ENCODE peak calls at places on chromosomes 2 and 18, in nine cellular contexts. I is activated effector memory CD4-positive, alpha-beta T cell treated with Interleukin-2 at 50 U/mL for 16 hours; K is colonic mucosa; P is A549; L is anterior cingulate cortex; H is A172; N is fibroblast of lung; E is PC-9; W is activated CD4-positive, alpha-beta T cell treated with anti-CD3 and anti-CD28 coated beads, Interleukin-2, amount 10 ng/mL, durations not matched to agents 24 days and 14 days. Q is an unnamed sample.

GRCh38 chr18:47558110-47558750 is 306.8 kb upstream of the SKOR2 start:
- DNase-seq in I (no peak), K (no peak), P (no peak), L (no peak), H (no peak), N (no peak), E (no peak), W (no peak), Q (no peak)

GRCh38 chr2:209387389-209387788 is 36.5 kb upstream of the MAP2 start:
- DNase-seq in I (no peak), K (no peak), P (no peak), L (no peak), H (no peak), N (no peak), E (no peak), W (no peak), Q (no peak)

GRCh38 chr2:64350996-64351395 is 103.0 kb upstream of the LGALSL start:
- DNase-seq in I (no peak), K (no peak), P (no peak), L (no peak), H (no peak), N (no peak), E (no peak), W (no peak), Q (no peak)

GRCh38 chr2:239239607-239240479 is 161.0 kb downstream of the HDAC4 start:
- DNase-seq in I (no peak), K (no peak), P (no peak), L (peak; percentile 70), H (no peak), N (peak; percentile 50), E (no peak), W (no peak), Q (no peak)

GRCh38 chr2:238591732-238592131 is 165.0 kb downstream of the ASB1 start:
- DNase-seq in I (no peak), K (no peak), P (no peak), L (no peak), H (no peak), N (no peak), E (no peak), W (no peak), Q (no peak)

GRCh38 chr2:231701456-231702373 is 6.6 kb upstream of the PTMA start:
- DNase-seq in I (no peak), K (no peak), P (no peak), L (peak; percentile 9), H (no peak), N (peak; percentile 79), E (peak; percentile 66), W (no peak), Q (no peak)

GRCh38 chr18:43572165-43572564 is 294.9 kb upstream of the SYT4 start:
- DNase-seq in I (no peak), K (no peak), P (no peak), L (no peak), H (no peak), N (no peak), E (no peak), W (no peak), Q (no peak)

GRCh38 chr2:221731432-221731831 is 159.3 kb upstream of the EPHA4 start:
- DNase-seq in I (no peak), K (no peak), P (peak; percentile 13), L (no peak), H (no peak), N (no peak), E (no peak), W (no peak), Q (no peak)

GRCh38 chr2:7010376-7010775 is 93.2 kb downstream of the RNF144A start:
- DNase-seq in I (no peak), K (no peak), P (no peak), L (no peak), H (peak; percentile 81), N (peak; percentile 71), E (no peak), W (no peak), Q (peak; percentile 46)

GRCh38 chr2:210198326-210198725 is 26.9 kb downstream of the ACADL start:
- DNase-seq in I (no peak), K (no peak), P (no peak), L (no peak), H (peak; percentile 51), N (peak; percentile 10), E (no peak), W (no peak), Q (no peak)

GRCh38 chr18:10718809-10719208 is 193.0 kb downstream of the NAPG start:
- DNase-seq in I (no peak), K (no peak), P (no peak), L (no peak), H (no peak), N (no peak), E (no peak), W (no peak), Q (no peak)

GRCh38 chr2:86790134-86790827 is 432 bp downstream of the CD8A start:
- DNase-seq in I (no peak), K (no peak), P (no peak), L (no peak), H (no peak), N (no peak), E (no peak), W (peak; percentile 68), Q (no peak)

GRCh38 chr2:129908721-129909373 is 70.6 kb upstream of the RAB6C start:
- DNase-seq in I (no peak), K (peak; percentile 11), P (no peak), L (no peak), H (no peak), N (no peak), E (no peak), W (no peak), Q (no peak)

GRCh38 chr2:64348386-64349142 is 105.4 kb upstream of the LGALSL start:
- DNase-seq in I (no peak), K (no peak), P (no peak), L (no peak), H (no peak), N (peak; percentile 53), E (no peak), W (no peak), Q (peak; percentile 68)

GRCh38 chr2:9771481-9772017 is 71.7 kb upstream of the TAF1B start:
- DNase-seq in I (no peak), K (no peak), P (peak; percentile 74), L (no peak), H (peak; percentile 88), N (peak; percentile 83), E (no peak), W (no peak), Q (no peak)

GRCh38 chr2:234588054-234588430 is 91.2 kb upstream of the ARL4C start:
- DNase-seq in I (no peak), K (no peak), P (no peak), L (no peak), H (no peak), N (no peak), E (no peak), W (no peak), Q (no peak)

GRCh38 chr2:66346241-66346664 is 88.7 kb upstream of the MEIS1 start:
- DNase-seq in I (no peak), K (no peak), P (no peak), L (no peak), H (no peak), N (no peak), E (no peak), W (no peak), Q (no peak)

GRCh38 chr2:217857624-217858506 is 144.9 kb downstream of the TNS1 start:
- DNase-seq in I (no peak), K (no peak), P (no peak), L (no peak), H (no peak), N (no peak), E (no peak), W (no peak), Q (no peak)

GRCh38 chr2:128198666-128199065 is 107.7 kb downstream of the UGGT1 start:
- DNase-seq in I (no peak), K (no peak), P (no peak), L (no peak), H (no peak), N (peak; percentile 30), E (no peak), W (no peak), Q (no peak)

GRCh38 chr2:68805025-68805424 is 66.2 kb downstream of the BMP10 start:
- DNase-seq in I (no peak), K (no peak), P (no peak), L (no peak), H (no peak), N (no peak), E (no peak), W (no peak), Q (no peak)

GRCh38 chr2:237695201-237695780 is 67.9 kb downstream of the LRRFIP1 start:
- DNase-seq in I (no peak), K (peak; percentile 51), P (peak; percentile 55), L (no peak), H (peak; percentile 95), N (peak; percentile 97), E (peak; percentile 63), W (peak; percentile 87), Q (peak; percentile 93)

GRCh38 chr2:223047260-223047761 is 4.7 kb upstream of the KCNE4 start:
- DNase-seq in I (no peak), K (no peak), P (no peak), L (no peak), H (no peak), N (peak; percentile 88), E (peak; percentile 16), W (no peak), Q (no peak)

GRCh38 chr2:148642891-148643416 is 1.6 kb upstream of the EPC2 start:
- DNase-seq in I (no peak), K (peak; percentile 18), P (no peak), L (no peak), H (no peak), N (peak; percentile 94), E (no peak), W (no peak), Q (no peak)

GRCh38 chr2:151042938-151043337 is 218.7 kb downstream of the RBM43 start:
- DNase-seq in I (no peak), K (no peak), P (no peak), L (no peak), H (no peak), N (no peak), E (no peak), W (no peak), Q (no peak)

GRCh38 chr2:46870051-46870839 is 45.4 kb downstream of the MCFD2 start:
- DNase-seq in I (no peak), K (no peak), P (no peak), L (no peak), H (no peak), N (no peak), E (no peak), W (no peak), Q (no peak)

GRCh38 chr18:3593381-3593903 is 143.5 kb downstream of the TGIF1 start:
- DNase-seq in I (no peak), K (no peak), P (no peak), L (peak; percentile 81), H (peak; percentile 88), N (peak; percentile 76), E (no peak), W (no peak), Q (no peak)

GRCh38 chr2:187581125-187581896 is 27.1 kb upstream of the TFPI start:
- DNase-seq in I (no peak), K (peak; percentile 28), P (peak; percentile 4), L (no peak), H (peak; percentile 35), N (peak; percentile 69), E (peak; percentile 6), W (peak; percentile 76), Q (no peak)

Q was measured in dermis microvascular lymphatic vessel endothelial cell.